ENCODE peak calls at places on chromosome 15, in six cellular contexts. K is HFF-Myc, G is upper lobe of right lung, V is NCI-H1436, D is IMR-90, O is AG04449. S is an unnamed sample.

GRCh38 chr15:77010312-77010686 is 15.4 kb downstream of the PSTPIP1 start:
- DNase-seq in K (no peak), G (no peak), V (no peak), D (no peak), O (no peak), S (no peak)

GRCh38 chr15:51051776-51052175 is 42.9 kb downstream of the TNFAIP8L3 start:
- DNase-seq in K (no peak), G (peak), V (no peak), D (no peak), O (no peak), S (peak)

GRCh38 chr15:42121667-42122066 is 27.3 kb upstream of the PLA2G4D start:
- DNase-seq in K (no peak), G (peak), V (no peak), D (no peak), O (no peak), S (no peak)

GRCh38 chr15:45184562-45185041 is 3.2 kb downstream of the SHF start:
- DNase-seq in K (no peak), G (no peak), V (no peak), D (no peak), O (no peak), S (no peak)

GRCh38 chr15:38589502-38589901 is 24.9 kb upstream of the RASGRP1 start:
- DNase-seq in K (no peak), G (no peak), V (no peak), D (peak), O (peak), S (peak)

GRCh38 chr15:85024509-85025336 is 43.1 kb downstream of the PDE8A start:
- DNase-seq in K (no peak), G (no peak), V (no peak), D (peak), O (no peak), S (peak)

GRCh38 chr15:32818758-32819405 is 101.1 kb downstream of the GREM1 start:
- DNase-seq in K (no peak), G (no peak), V (peak), D (peak), O (peak), S (no peak)

GRCh38 chr15:73857193-73857920 is 16.0 kb upstream of the TBC1D21 start:
- DNase-seq in K (no peak), G (no peak), V (no peak), D (no peak), O (no peak), S (no peak)

GRCh38 chr15:90930861-90931629 is 1.3 kb downstream of the HDDC3 start:
- DNase-seq in K (no peak), G (no peak), V (peak), D (no peak), O (no peak), S (peak)

GRCh38 chr15:36291501-36291900 is 287.9 kb upstream of the CDIN1 start:
- DNase-seq in K (no peak), G (no peak), V (no peak), D (no peak), O (no peak), S (no peak)

GRCh38 chr15:75227663-75228280 is 26.1 kb downstream of the C15orf39 start:
- DNase-seq in K (no peak), G (peak), V (no peak), D (no peak), O (no peak), S (no peak)

GRCh38 chr15:97961067-97961954 is 808 bp downstream of the ARRDC4 start:
- DNase-seq in K (no peak), G (peak), V (no peak), D (peak), O (no peak), S (no peak)

GRCh38 chr15:64686130-64686735 is 89.2 kb downstream of the RBPMS2 start:
- DNase-seq in K (peak), G (no peak), V (peak), D (peak), O (no peak), S (peak)

GRCh38 chr15:74891469-74891868 is 1.6 kb downstream of the MPI start:
- DNase-seq in K (no peak), G (no peak), V (no peak), D (no peak), O (no peak), S (no peak)

GRCh38 chr15:27045796-27046195 is 74.8 kb downstream of the GABRG3 start:
- DNase-seq in K (no peak), G (no peak), V (no peak), D (no peak), O (no peak), S (no peak)

GRCh38 chr15:76401285-76401684 is 64.7 kb downstream of the ISL2 start:
- DNase-seq in K (peak), G (no peak), V (no peak), D (peak), O (peak), S (no peak)

GRCh38 chr15:67721996-67722395 is 103.3 kb upstream of the SKOR1 start:
- DNase-seq in K (no peak), G (no peak), V (no peak), D (no peak), O (no peak), S (no peak)

GRCh38 chr15:38085931-38086562 is 151.6 kb downstream of the TMCO5A start:
- DNase-seq in K (no peak), G (no peak), V (no peak), D (peak), O (peak), S (no peak)

GRCh38 chr15:39667382-39668127 is 86.7 kb downstream of the THBS1 start:
- DNase-seq in K (no peak), G (no peak), V (no peak), D (no peak), O (no peak), S (no peak)

GRCh38 chr15:71707230-71708051 is 102.9 kb upstream of the NR2E3 start:
- DNase-seq in K (no peak), G (no peak), V (no peak), D (peak), O (no peak), S (no peak)

GRCh38 chr15:48112242-48112641 is 8.5 kb upstream of the SLC24A5 start:
- DNase-seq in K (no peak), G (no peak), V (peak), D (peak), O (no peak), S (peak)

GRCh38 chr15:36230741-36231140 is 348.7 kb upstream of the CDIN1 start:
- DNase-seq in K (no peak), G (no peak), V (no peak), D (peak), O (peak), S (no peak)

GRCh38 chr15:61794881-61795280 is 265.4 kb downstream of the VPS13C start:
- DNase-seq in K (no peak), G (no peak), V (no peak), D (no peak), O (no peak), S (no peak)

GRCh38 chr15:75188499-75188898 is 13.2 kb upstream of the C15orf39 start:
- DNase-seq in K (no peak), G (no peak), V (no peak), D (no peak), O (no peak), S (no peak)

GRCh38 chr15:65394936-65395335 is 17.1 kb upstream of the IGDCC3 start:
- DNase-seq in K (no peak), G (no peak), V (no peak), D (no peak), O (no peak), S (no peak)

GRCh38 chr15:55694652-55695150 is 48.3 kb downstream of the PRTG start:
- DNase-seq in K (peak), G (no peak), V (no peak), D (peak), O (no peak), S (no peak)

GRCh38 chr15:73756947-73757513 is 3.9 kb upstream of the INSYN1 start:
- DNase-seq in K (no peak), G (no peak), V (no peak), D (no peak), O (no peak), S (no peak)

GRCh38 chr15:69781411-69782125 is 316.1 kb downstream of the TLE3 start:
- DNase-seq in K (no peak), G (no peak), V (no peak), D (no peak), O (no peak), S (no peak)

GRCh38 chr15:76904461-76905012 is 603 bp downstream of the SCAPER start:
- DNase-seq in K (no peak), G (peak), V (peak), D (peak), O (no peak), S (peak)

GRCh38 chr15:29143293-29143692 is 126.3 kb downstream of the NSMCE3 start:
- DNase-seq in K (no peak), G (no peak), V (no peak), D (no peak), O (no peak), S (no peak)

GRCh38 chr15:94412979-94413741 is 181.8 kb downstream of the MCTP2 start:
- DNase-seq in K (no peak), G (no peak), V (peak), D (peak), O (no peak), S (peak)

GRCh38 chr15:58506787-58507671 is 75.2 kb downstream of the LIPC start:
- DNase-seq in K (no peak), G (no peak), V (no peak), D (no peak), O (no peak), S (no peak)

GRCh38 chr15:35783203-35783602 is 237.2 kb upstream of the DPH6 start:
- DNase-seq in K (no peak), G (no peak), V (no peak), D (no peak), O (no peak), S (no peak)

GRCh38 chr15:57375827-57376694 is at the start of gene CGNL1:
- DNase-seq in K (no peak), G (peak), V (no peak), D (no peak), O (no peak), S (peak)

GRCh38 chr15:81161851-81162250 is 27.8 kb downstream of the CFAP161 start:
- DNase-seq in K (no peak), G (no peak), V (no peak), D (no peak), O (no peak), S (no peak)

GRCh38 chr15:50501815-50502214 is 44.7 kb downstream of the USP50 start:
- DNase-seq in K (no peak), G (no peak), V (no peak), D (no peak), O (no peak), S (no peak)

GRCh38 chr15:67130166-67130565 is 64.8 kb downstream of the SMAD3 start:
- DNase-seq in K (no peak), G (no peak), V (no peak), D (no peak), O (no peak), S (no peak)

GRCh38 chr15:55334997-55335396 is 16.0 kb downstream of the PIGB start:
- DNase-seq in K (no peak), G (no peak), V (no peak), D (peak), O (no peak), S (no peak)